ENCODE peak calls at places on chromosome 12, in five cellular contexts. One of them, this sample, is unnamed.
A peak's percentile ranks its signal among the peaks of the same experiment; 100 is the strongest.

GRCh38 chr12:79252358-79253075 is 387.9 kb downstream of the SYT1 start:
- DNase-seq in HL-60: no peak
- DNase-seq in SK-N-SH: no peak
- DNase-seq in stomach: no peak
- DNase-seq in suprapubic skin: no peak
- DNase-seq in this sample: no peak

GRCh38 chr12:22230280-22230794 is 104.2 kb downstream of the ST8SIA1 start:
- DNase-seq in stomach: no peak
- DNase-seq in SK-N-SH: no peak
- DNase-seq in HL-60: no peak
- DNase-seq in suprapubic skin: no peak
- DNase-seq in this sample: no peak

GRCh38 chr12:2458113-2458414 is 336.7 kb upstream of the FKBP4 start:
- DNase-seq in suprapubic skin: no peak
- DNase-seq in HL-60: no peak
- DNase-seq in SK-N-SH: no peak
- DNase-seq in stomach: no peak
- DNase-seq in this sample: no peak

GRCh38 chr12:124994435-124994975 is 1.1 kb downstream of the BRI3BP start:
- DNase-seq in stomach: peak; percentile 51
- DNase-seq in suprapubic skin: no peak
- DNase-seq in HL-60: peak; percentile 79
- DNase-seq in SK-N-SH: no peak
- DNase-seq in this sample: peak; percentile 81

GRCh38 chr12:125454786-125455450 is 389.7 kb downstream of the AACS start:
- DNase-seq in SK-N-SH: no peak
- DNase-seq in stomach: no peak
- DNase-seq in suprapubic skin: no peak
- DNase-seq in HL-60: no peak
- DNase-seq in this sample: no peak

GRCh38 chr12:115383668-115384067 is 699.7 kb upstream of the TBX3 start:
- DNase-seq in suprapubic skin: no peak
- DNase-seq in HL-60: no peak
- DNase-seq in stomach: peak; percentile 49
- DNase-seq in SK-N-SH: no peak
- DNase-seq in this sample: no peak

GRCh38 chr12:75289678-75290200 is 40.4 kb downstream of the CAPS2 start:
- DNase-seq in stomach: no peak
- DNase-seq in suprapubic skin: no peak
- DNase-seq in SK-N-SH: no peak
- DNase-seq in HL-60: no peak
- DNase-seq in this sample: no peak

GRCh38 chr12:111570090-111570961 is 28.8 kb downstream of the ATXN2 start:
- DNase-seq in stomach: no peak
- DNase-seq in HL-60: no peak
- DNase-seq in suprapubic skin: no peak
- DNase-seq in SK-N-SH: no peak
- DNase-seq in this sample: no peak

GRCh38 chr12:83102499-83102898 is 415.8 kb downstream of the TMTC2 start:
- DNase-seq in SK-N-SH: no peak
- DNase-seq in suprapubic skin: no peak
- DNase-seq in stomach: no peak
- DNase-seq in HL-60: no peak
- DNase-seq in this sample: no peak

GRCh38 chr12:94586589-94587259 is 63.6 kb downstream of the TMCC3 start:
- DNase-seq in SK-N-SH: no peak
- DNase-seq in stomach: no peak
- DNase-seq in HL-60: no peak
- DNase-seq in suprapubic skin: no peak
- DNase-seq in this sample: peak; percentile 47

GRCh38 chr12:93080994-93081809 is 152.1 kb upstream of the EEA1 start:
- DNase-seq in SK-N-SH: no peak
- DNase-seq in stomach: no peak
- DNase-seq in suprapubic skin: no peak
- DNase-seq in HL-60: no peak
- DNase-seq in this sample: no peak

GRCh38 chr12:57583008-57583831 is 7.8 kb upstream of the PIP4K2C start:
- DNase-seq in HL-60: peak; percentile 59
- DNase-seq in suprapubic skin: no peak
- DNase-seq in SK-N-SH: peak; percentile 92
- DNase-seq in stomach: peak; percentile 59
- DNase-seq in this sample: peak; percentile 63

GRCh38 chr12:50732591-50732990 is 31.3 kb upstream of the ATF1 start:
- DNase-seq in HL-60: no peak
- DNase-seq in suprapubic skin: no peak
- DNase-seq in stomach: no peak
- DNase-seq in SK-N-SH: no peak
- DNase-seq in this sample: no peak

GRCh38 chr12:102680296-102680695 is 199.9 kb upstream of the IGF1 start:
- DNase-seq in HL-60: no peak
- DNase-seq in stomach: no peak
- DNase-seq in suprapubic skin: no peak
- DNase-seq in SK-N-SH: no peak
- DNase-seq in this sample: no peak
- TF ChIP-seq POLR2AphosphoS5 in HL-60: no peak
- TF ChIP-seq POLR2AphosphoS5 in stomach: no peak
- TF ChIP-seq POLR2AphosphoS5 in suprapubic skin: no peak
- TF ChIP-seq POLR2AphosphoS5 in SK-N-SH: no peak
- TF ChIP-seq POLR2AphosphoS5 in this sample: no peak

GRCh38 chr12:102172436-102172835 is 25.2 kb downstream of the PMCH start:
- DNase-seq in SK-N-SH: no peak
- DNase-seq in HL-60: no peak
- DNase-seq in suprapubic skin: no peak
- DNase-seq in stomach: no peak
- DNase-seq in this sample: no peak

GRCh38 chr12:102167821-102168605 is 29.6 kb downstream of the PMCH start:
- DNase-seq in suprapubic skin: no peak
- DNase-seq in stomach: no peak
- DNase-seq in SK-N-SH: no peak
- DNase-seq in HL-60: no peak
- DNase-seq in this sample: no peak

GRCh38 chr12:102174117-102174516 is 23.5 kb downstream of the PMCH start:
- DNase-seq in SK-N-SH: no peak
- DNase-seq in suprapubic skin: no peak
- DNase-seq in HL-60: no peak
- DNase-seq in stomach: no peak
- DNase-seq in this sample: no peak

GRCh38 chr12:102171951-102172350 is 25.7 kb downstream of the PMCH start:
- DNase-seq in suprapubic skin: no peak
- DNase-seq in stomach: no peak
- DNase-seq in HL-60: no peak
- DNase-seq in SK-N-SH: no peak
- DNase-seq in this sample: no peak

DNA sequence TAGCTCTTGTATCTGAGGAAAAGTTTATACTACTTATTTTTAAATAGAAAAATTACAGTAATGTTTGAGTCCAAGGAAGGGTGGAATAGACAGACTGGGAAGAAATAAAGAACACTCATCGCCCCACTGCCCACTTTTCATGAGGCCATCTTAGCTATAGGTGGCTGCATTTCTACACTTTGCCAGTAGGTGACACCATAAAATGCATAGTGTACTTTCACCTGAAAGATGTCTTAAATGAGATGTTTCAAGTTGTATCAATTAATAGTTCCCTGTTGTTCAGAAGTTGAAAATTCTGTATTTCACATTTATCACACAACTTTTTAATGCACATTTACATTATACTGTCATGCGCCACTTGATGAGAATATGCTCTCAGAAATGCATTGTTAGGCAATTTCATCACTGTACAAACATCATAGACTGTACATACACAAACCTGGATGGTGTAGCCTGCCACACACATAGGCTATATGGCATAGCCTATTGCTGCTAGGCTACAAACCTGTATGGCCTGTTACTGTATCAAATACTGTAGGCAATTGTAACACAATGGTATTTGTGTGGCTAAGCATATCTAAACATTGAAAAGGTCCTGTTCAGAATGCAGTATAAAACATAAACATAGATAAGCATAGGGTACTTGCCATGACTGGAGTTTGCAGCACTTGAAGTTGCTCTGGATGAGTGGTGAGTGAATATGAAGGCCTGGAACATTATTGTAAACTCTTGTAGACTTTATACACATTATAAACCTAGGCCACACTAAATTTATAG is 27.5 kb downstream of the PMCH start:
- DNase-seq in HL-60: no peak
- DNase-seq in SK-N-SH: peak; percentile 24
- DNase-seq in suprapubic skin: no peak
- DNase-seq in stomach: no peak
- DNase-seq in this sample: no peak
- TF ChIP-seq CTCF in HL-60: peak; percentile 55
- TF ChIP-seq CTCF in SK-N-SH: peak; percentile 73
- TF ChIP-seq CTCF in suprapubic skin: no peak
- TF ChIP-seq CTCF in stomach: no peak
- TF ChIP-seq CTCF in this sample: peak; percentile 57

GRCh38 chr12:64181504-64182291 is 40.4 kb downstream of the KICS2 start:
- DNase-seq in SK-N-SH: peak; percentile 50
- DNase-seq in suprapubic skin: no peak
- DNase-seq in HL-60: no peak
- DNase-seq in stomach: peak; percentile 44
- DNase-seq in this sample: peak; percentile 51
- H3K4me3 ChIP-seq in SK-N-SH: peak overlapping the region; percentile 42
- H3K4me3 ChIP-seq in suprapubic skin: no peak overlapping the region
- H3K4me3 ChIP-seq in HL-60: no peak overlapping the region
- H3K4me3 ChIP-seq in stomach: no peak overlapping the region
- H3K4me3 ChIP-seq in this sample: no peak overlapping the region

GRCh38 chr12:105462841-105463240 is 132.3 kb downstream of the C12orf75 start:
- DNase-seq in SK-N-SH: no peak
- DNase-seq in stomach: no peak
- DNase-seq in HL-60: no peak
- DNase-seq in suprapubic skin: no peak
- DNase-seq in this sample: no peak
- TF ChIP-seq POLR2AphosphoS5 in SK-N-SH: no peak
- TF ChIP-seq POLR2AphosphoS5 in stomach: no peak
- TF ChIP-seq POLR2AphosphoS5 in HL-60: no peak
- TF ChIP-seq POLR2AphosphoS5 in suprapubic skin: no peak
- TF ChIP-seq POLR2AphosphoS5 in this sample: no peak

This sample was measured in transverse colon.